ENCODE peak calls at places on chromosome 17, in five cellular contexts. R, G, V, H and W are unnamed samples.
A peak's percentile ranks its signal among the peaks of the same experiment; 100 is the strongest.

GRCh38 chr17:69870091-69870530 is 204.9 kb upstream of the KCNJ16 start:
- DNase-seq in R (no peak), G (no peak), V (no peak), H (no peak), W (no peak)

GRCh38 chr17:44930667-44931066 is 15.4 kb upstream of the GFAP start:
- DNase-seq in R (no peak), G (peak; percentile 29), V (no peak), H (no peak), W (no peak)

GRCh38 chr17:3803308-3803640 is 2.3 kb upstream of the ITGAE start:
- DNase-seq in R (no peak), G (no peak), V (no peak), H (no peak), W (no peak)

GRCh38 chr17:57045868-57046671 is 39.0 kb upstream of the AKAP1 start:
- DNase-seq in R (no peak), G (peak; percentile 67), V (peak; percentile 9), H (no peak), W (peak; percentile 2)

GRCh38 chr17:16158721-16159120 is 56.6 kb downstream of the NCOR1 start:
- DNase-seq in R (no peak), G (no peak), V (no peak), H (no peak), W (no peak)

GRCh38 chr17:6554871-6555330 is 1.5 kb downstream of the PITPNM3 start:
- DNase-seq in R (no peak), G (no peak), V (no peak), H (no peak), W (no peak)

GRCh38 chr17:81885454-81885853 is 5.9 kb downstream of the ALYREF start:
- DNase-seq in R (no peak), G (no peak), V (no peak), H (no peak), W (no peak)

GRCh38 chr17:21301593-21302550 is 17.4 kb downstream of the MAP2K3 start:
- DNase-seq in R (no peak), G (no peak), V (no peak), H (no peak), W (no peak)

GRCh38 chr17:9217151-9218067 is 196.1 kb downstream of the NTN1 start:
- DNase-seq in R (no peak), G (peak; percentile 60), V (no peak), H (peak; percentile 59), W (no peak)

GRCh38 chr17:70484050-70484449 is 314.7 kb downstream of the KCNJ2 start:
- DNase-seq in R (no peak), G (no peak), V (no peak), H (no peak), W (no peak)

GRCh38 chr17:82874011-82874835 is 34.4 kb upstream of the ZNF750 start:
- DNase-seq in R (no peak), G (peak; percentile 56), V (no peak), H (no peak), W (no peak)

GRCh38 chr17:41521574-41522261 is 3.0 kb upstream of the KRT15 start:
- DNase-seq in R (no peak), G (no peak), V (no peak), H (peak; percentile 12), W (no peak)

GRCh38 chr17:76446449-76447231 is 6.3 kb downstream of the UBE2O start:
- DNase-seq in R (no peak), G (no peak), V (no peak), H (no peak), W (no peak)

GRCh38 chr17:8131844-8132441 is 8.0 kb upstream of the HES7 start:
- DNase-seq in R (no peak), G (no peak), V (no peak), H (no peak), W (no peak)

GRCh38 chr17:65531508-65532431 is 29.7 kb downstream of the AXIN2 start:
- DNase-seq in R (peak; percentile 39), G (peak; percentile 88), V (no peak), H (peak; percentile 59), W (no peak)

GRCh38 chr17:62085511-62086408 is 20.7 kb upstream of the MED13 start:
- DNase-seq in R (no peak), G (no peak), V (no peak), H (no peak), W (no peak)

GRCh38 chr17:50774225-50774803 is 7.0 kb upstream of the ANKRD40CL start:
- DNase-seq in R (no peak), G (peak; percentile 17), V (no peak), H (no peak), W (no peak)

GRCh38 chr17:66192378-66192687 is 400 bp upstream of the CEP112 start:
- DNase-seq in R (no peak), G (no peak), V (no peak), H (no peak), W (no peak)

GRCh38 chr17:72397687-72398086 is 276.9 kb downstream of the SOX9 start:
- DNase-seq in R (no peak), G (no peak), V (no peak), H (no peak), W (no peak)

GRCh38 chr17:79305376-79305775 is 230.8 kb downstream of the ENGASE start:
- DNase-seq in R (no peak), G (no peak), V (no peak), H (no peak), W (no peak)

GRCh38 chr17:72657467-72658317 is 434.8 kb downstream of the SLC39A11 start:
- DNase-seq in R (no peak), G (no peak), V (no peak), H (no peak), W (no peak)

GRCh38 chr17:79440251-79440650 is 170.6 kb downstream of the RBFOX3 start:
- DNase-seq in R (no peak), G (no peak), V (no peak), H (no peak), W (no peak)

GRCh38 chr17:7120123-7120522 is 5.5 kb upstream of the ASGR2 start:
- DNase-seq in R (no peak), G (no peak), V (no peak), H (no peak), W (no peak)